ENCODE peak calls at places on chromosomes 2 and 18, in six cellular contexts. F, N, R, S, I and L are unnamed samples.

GRCh38 chr18:48607049-48607984 is 68.5 kb downstream of the CTIF start:
- DNase-seq in F (no peak), N (no peak), R (no peak), S (no peak), I (no peak), L (peak; percentile 39)

GRCh38 chr18:26703170-26703933 is 155.0 kb upstream of the KCTD1 start:
- DNase-seq in F (no peak), N (peak; percentile 46), R (no peak), S (no peak), I (no peak), L (peak; percentile 61)

GRCh38 chr2:128282246-128282975 is 36.3 kb downstream of the HS6ST1 start:
- DNase-seq in F (no peak), N (no peak), R (no peak), S (no peak), I (no peak), L (no peak)

GRCh38 chr2:152826880-152827279 is 108.5 kb downstream of the ARL6IP6 start:
- DNase-seq in F (no peak), N (no peak), R (no peak), S (no peak), I (no peak), L (no peak)

GRCh38 chr2:170298861-170299429 is 121.0 kb downstream of the MYO3B start:
- DNase-seq in F (no peak), N (no peak), R (no peak), S (no peak), I (no peak), L (no peak)

GRCh38 chr18:74274690-74275089 is 17.1 kb downstream of the CYB5A start:
- DNase-seq in F (no peak), N (no peak), R (no peak), S (no peak), I (no peak), L (no peak)

GRCh38 chr2:157194097-157194688 is 63.3 kb upstream of the GALNT5 start:
- DNase-seq in F (no peak), N (peak; percentile 81), R (peak; percentile 9), S (peak; percentile 1), I (peak; percentile 30), L (peak; percentile 63)

GRCh38 chr2:239944706-239945551 is 80.2 kb downstream of the NDUFA10 start:
- DNase-seq in F (no peak), N (peak; percentile 59), R (no peak), S (peak; percentile 39), I (no peak), L (no peak)

GRCh38 chr2:161090401-161090800 is 69.8 kb upstream of the TANK start:
- DNase-seq in F (no peak), N (peak; percentile 72), R (no peak), S (no peak), I (no peak), L (no peak)

GRCh38 chr18:3485153-3486149 is 35.5 kb downstream of the TGIF1 start:
- DNase-seq in F (no peak), N (no peak), R (no peak), S (no peak), I (no peak), L (no peak)

GRCh38 chr2:179170897-179171296 is 93.7 kb downstream of the SESTD1 start:
- DNase-seq in F (no peak), N (no peak), R (no peak), S (no peak), I (no peak), L (no peak)

GRCh38 chr2:109193807-109194702 is 65.0 kb downstream of the SH3RF3 start:
- DNase-seq in F (no peak), N (peak; percentile 91), R (no peak), S (no peak), I (no peak), L (no peak)

GRCh38 chr2:229057997-229058553 is 213.0 kb downstream of the PID1 start:
- DNase-seq in F (no peak), N (no peak), R (no peak), S (no peak), I (no peak), L (no peak)

GRCh38 chr2:23384551-23385349 is at the start of gene KLHL29:
- DNase-seq in F (peak; percentile 41), N (peak; percentile 87), R (peak; percentile 53), S (no peak), I (no peak), L (no peak)

GRCh38 chr2:238146884-238147544 is 8.5 kb downstream of the KLHL30 start:
- DNase-seq in F (no peak), N (peak; percentile 59), R (no peak), S (no peak), I (no peak), L (no peak)

GRCh38 chr2:15964936-15965563 is 24.7 kb downstream of the MYCN start:
- DNase-seq in F (no peak), N (no peak), R (no peak), S (no peak), I (no peak), L (peak; percentile 54)

GRCh38 chr2:198098918-198099317 is 294.5 kb downstream of the PLCL1 start:
- DNase-seq in F (no peak), N (no peak), R (peak; percentile 5), S (no peak), I (peak; percentile 21), L (peak; percentile 14)

GRCh38 chr18:37138456-37138855 is 309.5 kb downstream of the KIAA1328 start:
- DNase-seq in F (no peak), N (no peak), R (no peak), S (no peak), I (no peak), L (no peak)